ENCODE peak calls at places on chromosome 15, in four cellular contexts. Y is HepG2, H is GM12878, J is K562. E is an unnamed sample.

GRCh38 chr15:40075298-40076044 is 33.2 kb downstream of the BMF start:
- DNase-seq in Y (no peak), H (no peak), J (peak), E (no peak)

GRCh38 chr15:67177750-67178149 is 76.7 kb downstream of the AAGAB start:
- DNase-seq in Y (no peak), H (no peak), J (no peak), E (no peak)

GRCh38 chr15:76904461-76905012 is 603 bp downstream of the SCAPER start:
- DNase-seq in Y (peak), H (no peak), J (no peak), E (peak)

GRCh38 chr15:79394231-79394630 is 37.9 kb upstream of the MINAR1 start:
- DNase-seq in Y (no peak), H (no peak), J (no peak), E (no peak)

GRCh38 chr15:98311566-98312188 is 336.7 kb upstream of the IGF1R start:
- DNase-seq in Y (peak), H (peak), J (peak), E (peak)

GRCh38 chr15:53787349-53787748 is 27.9 kb upstream of the WDR72 start:
- DNase-seq in Y (no peak), H (no peak), J (no peak), E (no peak)

GRCh38 chr15:32878342-32878741 is 160.5 kb downstream of the GREM1 start:
- DNase-seq in Y (no peak), H (no peak), J (no peak), E (no peak)

GRCh38 chr15:40995656-40996055 is 42.4 kb downstream of the CHAC1 start:
- DNase-seq in Y (no peak), H (no peak), J (no peak), E (no peak)

GRCh38 chr15:82830427-82831173 is 21.2 kb downstream of the WHAMM start:
- DNase-seq in Y (no peak), H (no peak), J (no peak), E (no peak)

GRCh38 chr15:58608129-58608590 is 141.3 kb downstream of the ADAM10 start:
- DNase-seq in Y (no peak), H (no peak), J (no peak), E (no peak)

GRCh38 chr15:33045066-33045810 is 149.3 kb downstream of the FMN1 start:
- DNase-seq in Y (no peak), H (no peak), J (no peak), E (no peak)

GRCh38 chr15:51403946-51404695 is 62.7 kb downstream of the GLDN start:
- DNase-seq in Y (no peak), H (no peak), J (no peak), E (no peak)

GRCh38 chr15:51288143-51289065 is 50.0 kb downstream of the CYP19A1 start:
- DNase-seq in Y (peak), H (no peak), J (no peak), E (no peak)

GRCh38 chr15:35058534-35059054 is 26.5 kb downstream of the NANOGP8 start:
- DNase-seq in Y (no peak), H (no peak), J (no peak), E (no peak)

GRCh38 chr15:55799287-55800212 is 56.6 kb upstream of the PRTG start:
- DNase-seq in Y (peak), H (peak), J (peak), E (peak)

GRCh38 chr15:73800662-73801345 is 47.7 kb upstream of the INSYN1 start:
- DNase-seq in Y (no peak), H (no peak), J (no peak), E (peak)

GRCh38 chr15:96160269-96160668 is 170.2 kb upstream of the NR2F2 start:
- DNase-seq in Y (no peak), H (no peak), J (no peak), E (no peak)

GRCh38 chr15:59616390-59616789 is 4.8 kb downstream of the GCNT3 start:
- DNase-seq in Y (peak), H (no peak), J (no peak), E (no peak)
- TF ChIP-seq CHD4 in Y (no peak), H (no peak), J (no peak), E (no peak)

GRCh38 chr15:70935631-70936030 is 43.0 kb downstream of the LRRC49 start:
- DNase-seq in Y (no peak), H (no peak), J (no peak), E (peak)
- TF ChIP-seq CHD4 in Y (no peak), H (no peak), J (no peak), E (no peak)

DNA sequence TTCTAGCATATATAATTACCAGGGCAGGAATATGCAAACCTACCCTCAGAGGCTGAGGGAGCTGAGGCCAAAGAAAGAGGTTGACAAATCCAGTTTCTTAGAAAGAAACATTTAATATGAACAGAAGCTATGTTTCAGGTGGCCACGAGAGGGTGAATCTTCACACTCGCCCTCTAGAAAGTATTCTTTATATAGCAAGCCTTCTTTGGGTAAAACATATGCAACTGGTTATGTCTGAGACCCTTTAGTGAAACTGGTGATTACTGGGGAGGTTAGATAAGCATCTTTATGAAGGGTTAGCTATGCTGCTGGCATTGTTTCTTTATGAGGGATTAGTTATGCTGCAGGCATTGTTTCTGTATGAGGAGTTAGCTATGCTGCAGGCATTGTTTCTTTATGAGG is 50.7 kb upstream of the GOLGA6L2 start:
- DNase-seq in Y (no peak), H (no peak), J (peak), E (peak)
- TF ChIP-seq CHD4 in Y (no peak), H (no peak), J (no peak), E (no peak)

GRCh38 chr15:68815598-68815997 is 5.1 kb downstream of the ANP32A start:
- DNase-seq in Y (no peak), H (no peak), J (no peak), E (no peak)
- TF ChIP-seq CHD4 in Y (no peak), H (no peak), J (no peak), E (no peak)

DNA sequence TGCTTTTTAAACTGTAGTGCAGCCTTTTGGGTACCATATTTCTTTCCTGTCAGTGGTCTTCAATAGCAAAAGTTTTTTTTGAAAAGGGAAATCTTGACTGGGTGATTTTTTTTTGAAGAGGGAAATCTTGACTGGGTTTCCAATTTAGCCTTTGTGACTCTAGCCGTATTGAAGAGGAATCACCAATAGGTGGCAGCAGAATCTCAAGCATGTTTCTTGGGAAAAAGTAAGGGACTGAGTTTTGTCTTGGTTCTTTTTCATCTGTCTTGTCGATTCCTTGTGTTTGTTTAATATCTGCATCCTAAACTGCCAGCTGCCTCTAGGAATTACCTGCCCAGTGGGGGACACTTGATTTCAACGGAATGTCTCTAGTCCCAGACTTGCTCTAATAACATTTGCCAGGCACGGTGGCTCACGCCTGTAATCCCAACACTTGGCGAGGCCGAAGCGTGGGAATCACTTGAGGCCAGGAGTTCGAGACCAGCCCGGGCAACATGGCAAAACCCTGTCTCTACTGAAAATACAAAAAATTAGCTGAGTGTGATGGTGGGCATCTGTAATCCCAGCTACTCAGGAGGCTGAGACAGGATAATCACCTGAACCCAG is 89.2 kb downstream of the RBPMS2 start:
- DNase-seq in Y (peak), H (no peak), J (peak), E (peak)
- TF ChIP-seq CHD4 in Y (no peak), H (no peak), J (no peak), E (no peak)

GRCh38 chr15:88704791-88705768 is 66.3 kb downstream of the ISG20 start:
- DNase-seq in Y (no peak), H (no peak), J (no peak), E (no peak)
- TF ChIP-seq CHD4 in Y (no peak), H (no peak), J (no peak), E (no peak)

DNA sequence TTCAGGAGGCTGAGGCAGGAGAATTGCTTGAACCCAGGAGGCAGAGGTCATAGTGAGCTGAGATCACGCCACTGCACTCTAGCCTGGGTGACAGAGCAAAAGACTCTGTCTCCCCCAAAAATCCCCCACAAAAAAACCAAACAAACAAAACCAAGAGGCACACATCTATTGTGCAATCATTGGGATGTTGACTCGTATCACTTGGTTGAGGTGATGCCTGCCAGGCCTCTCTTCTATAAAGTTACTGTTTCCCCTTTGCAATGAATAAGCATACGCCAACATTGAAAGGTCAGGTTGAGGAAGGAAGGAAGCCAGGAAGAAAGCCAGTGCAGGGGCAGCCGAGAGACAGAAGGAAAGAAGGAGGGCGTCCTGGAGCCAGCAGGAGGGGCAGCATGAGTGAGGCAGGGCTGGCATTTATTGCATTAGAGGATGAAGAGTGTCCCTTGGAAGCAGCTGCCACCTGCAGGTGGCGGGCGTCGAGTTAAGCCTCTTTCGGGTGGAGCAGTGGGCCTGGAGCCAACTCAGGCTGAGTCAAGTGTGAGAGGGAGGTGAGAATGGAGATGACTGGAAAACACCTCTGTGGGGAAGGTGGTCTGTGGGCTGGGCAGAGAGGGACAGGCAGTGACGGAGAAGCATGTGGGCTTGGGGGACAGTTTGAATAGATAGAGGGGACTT is 8.3 kb upstream of the CSPG4 start:
- DNase-seq in Y (peak), H (no peak), J (peak), E (peak)
- TF ChIP-seq CHD4 in Y (no peak), H (no peak), J (no peak), E (no peak)

E was measured in A549.